ENCODE peak calls at places on chromosomes 16 and 17, in nine cellular contexts. I is sigmoid colon, W is suprapubic skin, S is spleen, V is stomach, P is HCT116, E is SK-N-SH, D is GM23338, Y is prostate gland. R is an unnamed sample. For H3K4me1, the result is how much of the 10 kb centered on the place peaks cover.

GRCh38 chr17:322006-322780 is 30.4 kb downstream of the RPH3AL start:
- DNase-seq in I (peak), Y (no peak), E (no peak), D (no peak), W (no peak), P (no peak), V (no peak), S (peak), R (no peak)

GRCh38 chr17:60529806-60530205 is 3.8 kb upstream of the APPBP2 start:
- DNase-seq in E (no peak), I (no peak), Y (no peak), D (no peak), W (no peak), P (no peak), S (no peak), V (no peak), R (no peak)

GRCh38 chr16:79411357-79411756 is 189.2 kb downstream of the MAF start:
- DNase-seq in I (no peak), V (no peak), W (no peak), D (no peak), Y (no peak), P (no peak), E (no peak), S (no peak), R (no peak)

GRCh38 chr17:70137451-70138230 is 31.7 kb upstream of the KCNJ2 start:
- DNase-seq in V (no peak), I (peak), S (no peak), W (peak), Y (peak), E (no peak), P (no peak), D (peak), R (no peak)

GRCh38 chr16:84943620-84944019 is 67.7 kb downstream of the ZDHHC7 start:
- DNase-seq in V (no peak), D (no peak), E (no peak), P (no peak), S (no peak), Y (no peak), W (no peak), I (no peak), R (no peak)

GRCh38 chr17:29444589-29444988 is 54.4 kb downstream of the TAOK1 start:
- DNase-seq in E (no peak), I (no peak), S (no peak), Y (no peak), P (no peak), D (no peak), W (no peak), V (no peak), R (no peak)

GRCh38 chr16:57186630-57187507 is 740 bp downstream of the RSPRY1 start:
- DNase-seq in I (no peak), P (no peak), Y (peak), D (peak), W (no peak), E (peak), S (peak), V (no peak), R (no peak)

GRCh38 chr17:31596382-31597323 is 205.2 kb downstream of the RAB11FIP4 start:
- DNase-seq in D (peak), V (no peak), E (no peak), S (peak), P (peak), I (peak), Y (no peak), W (no peak), R (peak)

GRCh38 chr16:10121496-10121895 is 60.7 kb downstream of the GRIN2A start:
- DNase-seq in P (no peak), D (no peak), V (no peak), E (no peak), I (no peak), W (no peak), S (no peak), Y (no peak), R (no peak)

DNA sequence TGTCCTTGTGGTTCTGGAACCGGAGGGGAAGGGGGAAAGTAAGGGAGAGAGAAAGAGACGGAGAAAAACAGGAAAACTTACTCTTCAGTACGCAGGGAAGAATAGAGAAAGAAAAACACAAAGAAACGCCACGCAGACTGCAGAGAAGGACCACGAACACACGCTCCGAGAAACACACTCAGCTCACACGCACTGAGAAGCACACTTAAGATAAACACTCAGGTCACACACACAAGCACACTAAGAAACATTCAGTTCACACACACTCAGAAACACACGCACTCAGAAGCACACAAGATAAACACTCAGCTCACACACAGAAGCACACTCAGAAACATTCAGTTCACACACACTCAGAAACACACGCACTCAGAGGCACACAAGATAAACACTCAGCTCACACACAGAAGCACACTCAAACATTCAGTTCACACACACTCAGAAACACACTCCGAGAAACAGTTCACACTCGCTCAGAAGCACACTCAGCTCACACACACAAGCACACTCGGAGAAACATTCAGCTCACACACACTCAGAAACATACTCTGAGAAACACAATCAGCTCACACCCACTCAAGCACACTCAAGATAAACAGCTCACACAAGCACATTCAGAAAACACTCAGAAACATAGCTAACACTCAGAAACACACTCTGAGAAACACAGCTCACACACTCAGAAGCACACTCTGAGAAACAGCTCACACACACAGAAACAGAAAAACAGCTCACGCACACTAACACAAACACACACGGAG is 754 bp downstream of the TMEM98 start:
- DNase-seq in P (no peak), D (no peak), S (no peak), E (no peak), Y (no peak), W (no peak), V (no peak), I (no peak), R (no peak)
- H3K4me3 ChIP-seq in P (peak), D (peak), S (peak), E (peak), Y (peak), W (peak), V (peak), I (peak), R (peak)

GRCh38 chr17:27242951-27243350 is 51.0 kb upstream of the WSB1 start:
- DNase-seq in V (no peak), Y (no peak), S (no peak), E (no peak), P (no peak), I (no peak), W (no peak), D (no peak), R (no peak)

GRCh38 chr17:27240802-27241155 is 53.1 kb upstream of the WSB1 start:
- DNase-seq in S (no peak), Y (no peak), I (no peak), D (no peak), V (no peak), P (no peak), E (no peak), W (no peak), R (no peak)

GRCh38 chr17:27240086-27240801 is 53.7 kb upstream of the WSB1 start:
- DNase-seq in I (no peak), D (no peak), Y (no peak), V (no peak), P (no peak), E (no peak), W (no peak), S (no peak), R (no peak)

GRCh38 chr17:27239584-27239983 is 54.3 kb upstream of the WSB1 start:
- DNase-seq in S (no peak), I (no peak), P (no peak), V (no peak), D (no peak), E (no peak), Y (no peak), W (no peak), R (no peak)

GRCh38 chr17:27241346-27241946 is 52.5 kb upstream of the WSB1 start:
- DNase-seq in S (no peak), W (no peak), E (no peak), Y (peak), P (peak), I (no peak), V (no peak), D (peak), R (peak)
- H3K4me1 ChIP-seq in S (half or more), W (under half), E (under half), Y (under half), P (under half), I (under half), V (half or more), D (under half), R (under half)

GRCh38 chr16:1771072-1771863 is at the start of gene NME3:
- DNase-seq in D (peak), Y (peak), V (peak), I (peak), E (peak), P (no peak), W (peak), S (peak), R (peak)
- TF ChIP-seq POLR2AphosphoS5 in D (peak), Y (no peak), V (no peak), I (no peak), E (no peak), P (peak), W (no peak), S (no peak), R (no peak)

GRCh38 chr16:706189-707061 is 824 bp upstream of the FBXL16 start:
- DNase-seq in Y (no peak), I (no peak), W (no peak), V (no peak), P (no peak), E (no peak), D (peak), S (no peak), R (no peak)
- H3K4me3 ChIP-seq in Y (no peak), I (no peak), W (peak), V (no peak), P (peak), E (peak), D (peak), S (no peak), R (peak)

DNA sequence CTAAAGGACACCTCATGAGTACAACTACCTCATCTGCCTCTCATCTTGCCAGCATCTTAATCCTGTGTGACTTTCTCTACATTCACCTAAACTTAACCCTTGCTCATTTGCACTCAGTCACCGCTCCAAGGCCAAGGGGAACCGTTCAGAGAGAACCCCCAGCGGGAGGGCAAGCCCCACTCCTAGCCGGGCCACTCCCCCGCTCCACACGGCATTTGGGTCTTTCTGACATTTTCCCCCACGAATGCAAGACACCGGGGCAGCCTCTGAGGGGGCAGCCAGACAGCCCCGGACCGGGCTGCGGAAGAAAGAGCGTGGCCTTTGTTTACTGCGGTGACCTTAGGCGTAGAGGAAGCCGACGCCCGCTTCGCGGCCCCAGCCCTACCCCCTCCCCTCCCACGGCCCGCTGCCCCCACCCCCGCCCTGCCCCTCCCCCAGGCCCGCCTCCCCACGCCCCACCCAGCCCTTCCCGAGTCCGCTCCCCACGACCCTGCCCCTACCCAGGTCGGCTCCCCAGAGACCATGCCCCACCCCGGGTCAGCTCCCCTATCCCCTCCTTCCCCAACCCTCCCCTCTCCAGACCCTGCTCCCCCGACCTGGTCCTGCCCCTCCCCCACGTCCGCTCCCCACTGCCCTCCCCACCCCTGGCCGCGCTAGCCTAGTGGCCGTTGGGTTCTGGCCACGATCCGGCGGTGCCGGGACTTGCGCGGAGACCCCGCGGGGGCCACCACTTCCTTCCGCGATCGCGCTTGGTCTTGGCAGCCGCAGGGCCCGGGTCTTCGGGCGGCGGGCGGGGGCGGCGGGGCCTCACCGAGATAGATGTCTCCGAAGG is 789 bp downstream of the CSNK1D start:
- DNase-seq in W (peak), V (no peak), Y (no peak), S (peak), P (no peak), E (peak), D (peak), I (no peak), R (no peak)
- H3K4me1 ChIP-seq in W (half or more), V (half or more), Y (under half), S (half or more), P (under half), E (half or more), D (under half), I (half or more), R (under half)

GRCh38 chr16:23423496-23424049 is 29.4 kb downstream of the COG7 start:
- DNase-seq in S (no peak), I (peak), P (peak), V (peak), Y (peak), W (peak), E (no peak), D (peak), R (peak)
- TF ChIP-seq POLR2AphosphoS5 in S (peak), I (peak), P (no peak), V (peak), Y (peak), W (no peak), E (no peak), D (no peak), R (peak)

R was measured in breast epithelium.